ENCODE peak calls at places on chromosomes 16 and 17, in eight cellular contexts. D is stimulated activated naive CD4-positive, alpha-beta T cell; W is body of pancreas; Q is NCI-H460; G is ACHN; R is sigmoid colon; I is effector memory CD4-positive, alpha-beta T cell; L is aorta. U is an unnamed sample.

GRCh38 chr17:77875051-77875780 is 83.3 kb upstream of the TNRC6C start:
- DNase-seq in D (no peak), R (no peak), Q (no peak), L (no peak), W (no peak), I (no peak), G (peak; percentile 85), U (no peak)

GRCh38 chr16:88088161-88088581 is 136.9 kb downstream of the BANP start:
- DNase-seq in W (peak; percentile 13), R (peak; percentile 76), L (no peak), Q (no peak), I (no peak), G (no peak), D (no peak), U (no peak)

GRCh38 chr17:59423903-59424302 is 92.4 kb downstream of the YPEL2 start:
- DNase-seq in W (no peak), R (no peak), I (no peak), D (no peak), Q (no peak), G (no peak), L (no peak), U (no peak)

GRCh38 chr17:41352597-41353366 is 2.2 kb upstream of the KRT33A start:
- DNase-seq in R (no peak), L (no peak), D (no peak), Q (no peak), G (no peak), I (no peak), W (no peak), U (no peak)

GRCh38 chr16:54842743-54843423 is 87.8 kb upstream of the IRX5 start:
- DNase-seq in I (no peak), W (no peak), Q (no peak), G (no peak), L (no peak), R (no peak), D (no peak), U (no peak)

GRCh38 chr17:58176200-58176599 is 9.4 kb downstream of the OR4D2 start:
- DNase-seq in Q (no peak), D (no peak), L (no peak), W (no peak), I (no peak), G (peak; percentile 11), R (no peak), U (no peak)

GRCh38 chr16:4179763-4180260 is 62.1 kb downstream of the SRL start:
- DNase-seq in G (no peak), L (no peak), W (no peak), D (no peak), I (no peak), R (no peak), Q (no peak), U (no peak)

GRCh38 chr16:64051826-64052225 is 1070.0 kb downstream of the CDH11 start:
- DNase-seq in I (no peak), R (no peak), W (no peak), G (peak; percentile 49), L (no peak), D (no peak), Q (peak; percentile 32), U (no peak)

GRCh38 chr16:84434800-84435199 is 66.5 kb downstream of the ATP2C2 start:
- DNase-seq in Q (no peak), I (no peak), D (no peak), R (no peak), G (no peak), W (no peak), L (no peak), U (no peak)

GRCh38 chr16:53768167-53768566 is 64.2 kb downstream of the FTO start:
- DNase-seq in Q (no peak), I (no peak), D (no peak), L (no peak), W (no peak), R (no peak), G (no peak), U (no peak)

GRCh38 chr17:3621146-3621720 is 12.0 kb upstream of the TRPV1 start:
- DNase-seq in W (no peak), L (no peak), D (no peak), R (no peak), Q (no peak), G (no peak), I (no peak), U (no peak)

GRCh38 chr16:7289299-7289698 is 43.3 kb upstream of the RBFOX1 start:
- DNase-seq in L (no peak), W (no peak), R (no peak), I (no peak), Q (no peak), D (no peak), G (no peak), U (no peak)

GRCh38 chr17:19707728-19708221 is 8.6 kb downstream of the SLC47A2 start:
- DNase-seq in R (no peak), G (no peak), Q (no peak), D (no peak), L (no peak), W (no peak), I (no peak), U (no peak)

U was measured in naive B cell.